ENCODE peak calls at places on chromosomes 1 and 21, in five cellular contexts. N is endodermal cell, J is GM13976, F is mammary epithelial cell, Z is progenitor cell of endocrine pancreas. W is an unnamed sample.

GRCh38 chr1:61183471-61184034 is 101.2 kb downstream of the NFIA start:
- DNase-seq in N (no peak), J (no peak), Z (no peak), F (no peak), W (peak; percentile 17)

GRCh38 chr1:202968895-202969295 is 1.8 kb upstream of the CYB5R1 start:
- DNase-seq in N (peak; percentile 78), Z (no peak), F (peak; percentile 48), J (peak; percentile 68), W (peak; percentile 65)

GRCh38 chr1:11805454-11806306 is at the start of the genes CLCN6 and MTHFR:
- DNase-seq in N (peak; percentile 100), F (peak; percentile 99), Z (peak; percentile 99), J (peak; percentile 99), W (peak; percentile 96)

GRCh38 chr1:112744019-112744578 is 29.0 kb upstream of the PPM1J start:
- DNase-seq in F (no peak), N (peak; percentile 86), Z (no peak), J (no peak), W (peak; percentile 37)

GRCh38 chr1:214537219-214537618 is 14.2 kb downstream of the PTPN14 start:
- DNase-seq in F (peak; percentile 36), J (no peak), N (no peak), Z (no peak), W (peak; percentile 53)

GRCh38 chr1:87706779-87707228 is 378.1 kb downstream of the LMO4 start:
- DNase-seq in N (no peak), F (no peak), J (no peak), Z (no peak), W (no peak)

GRCh38 chr1:151008244-151009205 is at the start of gene PRUNE1:
- DNase-seq in N (peak; percentile 98), Z (peak; percentile 91), J (peak; percentile 99), F (peak; percentile 93), W (peak; percentile 92)

GRCh38 chr21:42002421-42002958 is 7.7 kb downstream of the ZBTB21 start:
- DNase-seq in Z (no peak), J (peak; percentile 58), N (no peak), F (peak; percentile 66), W (peak; percentile 8)

GRCh38 chr1:161121838-161122237 is 3.9 kb downstream of the NIT1 start:
- DNase-seq in J (peak; percentile 38), N (no peak), Z (no peak), F (no peak), W (no peak)

GRCh38 chr1:99682291-99682751 is 36.4 kb downstream of the PALMD start:
- DNase-seq in N (no peak), F (peak; percentile 80), Z (no peak), J (no peak), W (peak; percentile 83)

GRCh38 chr1:84538599-84538998 is 32.2 kb upstream of the GNG5 start:
- DNase-seq in J (no peak), N (no peak), Z (no peak), F (no peak), W (no peak)

GRCh38 chr1:156123356-156124196 is 9.1 kb downstream of the LMNA start:
- DNase-seq in J (no peak), Z (no peak), F (peak; percentile 98), N (peak; percentile 96), W (peak; percentile 97)

GRCh38 chr1:85605519-85606413 is 25.2 kb downstream of the CCN1 start:
- DNase-seq in Z (no peak), J (no peak), F (peak; percentile 3), N (peak; percentile 51), W (no peak)

GRCh38 chr1:186325239-186325638 is 49.8 kb downstream of the TPR start:
- DNase-seq in F (no peak), J (no peak), N (no peak), Z (no peak), W (peak; percentile 26)

GRCh38 chr1:6475381-6476133 is 9.6 kb upstream of the TNFRSF25 start:
- DNase-seq in F (peak; percentile 31), J (peak; percentile 92), N (peak; percentile 92), Z (peak; percentile 72), W (peak; percentile 41)

GRCh38 chr1:26034504-26035202 is 11.3 kb downstream of the SLC30A2 start:
- DNase-seq in N (no peak), F (peak; percentile 11), Z (no peak), J (no peak), W (no peak)

GRCh38 chr1:222530852-222531251 is 17.1 kb downstream of the HHIPL2 start:
- DNase-seq in N (no peak), F (no peak), J (no peak), Z (no peak), W (no peak)

GRCh38 chr1:210653771-210654170 is 325.1 kb downstream of the HHAT start:
- DNase-seq in F (peak; percentile 11), J (no peak), Z (no peak), N (no peak), W (peak; percentile 14)

GRCh38 chr1:230822092-230822581 is 46.2 kb downstream of the C1orf198 start:
- DNase-seq in J (no peak), Z (no peak), F (no peak), N (peak; percentile 24), W (no peak)

GRCh38 chr1:86068841-86069756 is 87.5 kb downstream of the COL24A1 start:
- DNase-seq in F (peak; percentile 0), Z (no peak), N (no peak), J (no peak), W (no peak)

GRCh38 chr1:65630855-65631254 is 161.8 kb upstream of the PDE4B start:
- DNase-seq in J (no peak), F (no peak), N (no peak), Z (no peak), W (no peak)

GRCh38 chr1:67559222-67559700 is 125.7 kb upstream of the GADD45A start:
- DNase-seq in Z (no peak), N (peak; percentile 56), F (peak; percentile 71), J (no peak), W (no peak)

GRCh38 chr1:20178634-20179368 is 7.1 kb upstream of the UBXN10 start:
- DNase-seq in Z (no peak), J (no peak), F (no peak), N (no peak), W (no peak)

GRCh38 chr1:209618756-209619420 is 33.3 kb downstream of the LAMB3 start:
- DNase-seq in Z (no peak), N (no peak), J (no peak), F (no peak), W (no peak)

GRCh38 chr1:97451422-97451821 is 469.4 kb downstream of the DPYD start:
- DNase-seq in Z (no peak), J (no peak), N (no peak), F (no peak), W (no peak)

GRCh38 chr21:32576011-32576410 is 9.3 kb downstream of the TCP10L start:
- DNase-seq in Z (no peak), F (no peak), N (peak; percentile 42), J (no peak), W (no peak)
- TF ChIP-seq CTCF in Z (no peak), F (no peak), N (peak; percentile 37), J (no peak), W (no peak)

GRCh38 chr1:31122779-31123178 is 57.3 kb upstream of the PUM1 start:
- DNase-seq in F (no peak), J (no peak), Z (no peak), N (no peak), W (no peak)

GRCh38 chr1:31122101-31122735 is 56.7 kb upstream of the PUM1 start:
- DNase-seq in Z (no peak), F (no peak), J (no peak), N (peak; percentile 54), W (no peak)

GRCh38 chr1:31127266-31127665 is 61.7 kb upstream of the PUM1 start:
- DNase-seq in N (no peak), F (no peak), Z (no peak), J (no peak), W (no peak)
- TF ChIP-seq CTCF in N (no peak), F (no peak), Z (no peak), J (no peak), W (no peak)

GRCh38 chr1:109112056-109112651 is 1.8 kb upstream of the ELAPOR1 start:
- DNase-seq in N (no peak), J (peak; percentile 46), F (peak; percentile 28), Z (no peak), W (peak; percentile 46)
- TF ChIP-seq CTCF in N (no peak), J (no peak), F (peak; percentile 41), Z (no peak), W (peak; percentile 35)

DNA sequence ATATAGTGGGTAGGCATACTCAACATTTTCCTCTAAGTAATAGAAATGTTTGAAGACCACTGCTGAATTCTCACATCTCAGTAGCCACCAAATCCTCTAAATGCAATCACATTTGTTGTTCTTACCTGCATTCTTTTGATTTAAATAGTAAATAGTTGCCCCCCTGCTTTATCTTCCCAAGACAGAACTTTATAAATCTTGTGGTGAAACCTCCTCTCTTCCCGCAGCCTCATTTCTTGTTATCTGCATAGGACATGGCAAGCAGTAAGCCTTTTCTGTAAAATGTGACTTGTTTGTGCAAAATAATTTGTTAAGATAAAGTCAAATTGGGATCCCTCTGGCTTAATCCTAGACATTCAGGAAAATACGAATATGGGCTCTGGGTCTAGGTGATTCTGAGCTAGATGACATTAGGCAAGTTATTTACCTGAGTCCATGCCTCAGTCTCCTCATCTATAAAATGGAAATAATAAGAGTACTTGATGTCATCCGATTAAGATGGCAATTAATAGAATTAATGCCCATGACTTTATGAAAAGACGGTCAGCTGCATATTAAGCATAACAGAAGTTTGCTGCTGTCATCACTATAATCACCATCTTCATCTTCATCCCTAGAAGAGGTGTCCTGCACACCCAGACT is 77.7 kb downstream of the LRRC8C start:
- DNase-seq in J (no peak), F (no peak), N (no peak), Z (no peak), W (no peak)
- TF ChIP-seq CTCF in J (no peak), F (no peak), N (no peak), Z (no peak), W (no peak)